ENCODE peak calls at places on chromosomes 1 and 21, in seven cellular contexts. Y, K, A, H, X, M and T are unnamed samples.

GRCh38 chr21:45323487-45324380 is 36.0 kb upstream of the POFUT2 start:
- DNase-seq in H (peak), K (no peak), M (no peak), Y (no peak), X (peak), A (no peak), T (no peak)

GRCh38 chr1:210434224-210434623 is 105.5 kb downstream of the HHAT start:
- DNase-seq in M (no peak), K (no peak), X (no peak), Y (no peak), H (no peak), A (no peak), T (no peak)

GRCh38 chr1:11054181-11054580 is 5.6 kb downstream of the SRM start:
- DNase-seq in Y (no peak), M (no peak), X (no peak), K (no peak), A (no peak), H (no peak), T (no peak)

GRCh38 chr21:46544824-46545223 is 60.1 kb downstream of the S100B start:
- DNase-seq in H (no peak), X (no peak), A (no peak), M (no peak), Y (no peak), K (no peak), T (no peak)

GRCh38 chr1:90925928-90926869 is 95.6 kb downstream of the ZNF644 start:
- DNase-seq in A (peak), H (no peak), M (no peak), X (no peak), K (no peak), Y (peak), T (peak)

GRCh38 chr1:47418681-47419272 is 2.7 kb downstream of the FOXE3 start:
- DNase-seq in Y (no peak), H (no peak), K (no peak), X (no peak), A (no peak), M (no peak), T (no peak)

GRCh38 chr1:157992813-157993178 is 649 bp upstream of the KIRREL1 start:
- DNase-seq in A (no peak), X (no peak), Y (no peak), H (no peak), M (no peak), K (no peak), T (peak)

GRCh38 chr1:67646145-67647035 is 38.6 kb upstream of the GADD45A start:
- DNase-seq in M (peak), Y (no peak), A (peak), X (peak), H (no peak), K (no peak), T (no peak)

GRCh38 chr1:247172956-247173355 is 1.1 kb upstream of the ZNF124 start:
- DNase-seq in K (no peak), Y (no peak), X (no peak), A (no peak), M (no peak), H (no peak), T (no peak)

GRCh38 chr1:235953801-235954200 is 87.1 kb upstream of the LYST start:
- DNase-seq in M (no peak), Y (no peak), K (no peak), A (peak), X (no peak), H (no peak), T (no peak)

GRCh38 chr21:25133939-25134338 is 473.3 kb downstream of the MRPL39 start:
- DNase-seq in H (no peak), K (no peak), A (no peak), Y (no peak), M (no peak), X (no peak), T (no peak)

GRCh38 chr1:58811303-58811702 is 27.5 kb upstream of the JUN start:
- DNase-seq in H (no peak), M (no peak), Y (no peak), K (no peak), A (no peak), X (no peak), T (no peak)

GRCh38 chr1:37901191-37901892 is 42.0 kb upstream of the MTF1 start:
- DNase-seq in M (no peak), A (no peak), K (no peak), Y (no peak), H (no peak), X (no peak), T (no peak)

GRCh38 chr1:59179673-59180072 is 117.2 kb upstream of the FGGY start:
- DNase-seq in H (no peak), K (no peak), Y (no peak), M (no peak), X (no peak), A (no peak), T (no peak)

GRCh38 chr1:147169171-147169570 is 3.1 kb downstream of the PRKAB2 start:
- DNase-seq in X (no peak), M (no peak), H (no peak), K (no peak), Y (no peak), A (no peak), T (no peak)

GRCh38 chr1:9875636-9876000 is 34.5 kb downstream of the CTNNBIP1 start:
- DNase-seq in X (no peak), M (no peak), Y (no peak), A (no peak), H (no peak), K (no peak), T (no peak)

GRCh38 chr1:19463204-19463803 is 22.0 kb downstream of the CAPZB start:
- DNase-seq in K (peak), Y (no peak), A (no peak), H (no peak), M (no peak), X (no peak), T (peak)

GRCh38 chr21:36320421-36321324 is 676 bp downstream of the MORC3 start:
- DNase-seq in X (peak), M (no peak), Y (no peak), A (peak), K (peak), H (peak), T (peak)

GRCh38 chr1:152757747-152758146 is at the start of gene KPRP:
- DNase-seq in K (no peak), M (no peak), X (no peak), Y (no peak), H (no peak), A (no peak), T (no peak)

GRCh38 chr1:200336901-200337391 is 72.9 kb downstream of the ZNF281 start:
- DNase-seq in K (no peak), M (no peak), Y (no peak), A (no peak), X (no peak), H (no peak), T (no peak)

GRCh38 chr1:200334661-200335256 is 75.1 kb downstream of the ZNF281 start:
- DNase-seq in M (no peak), K (no peak), Y (no peak), H (no peak), X (no peak), A (no peak), T (no peak)

GRCh38 chr1:200336111-200336845 is 73.6 kb downstream of the ZNF281 start:
- DNase-seq in M (no peak), X (no peak), A (no peak), K (no peak), H (no peak), Y (peak), T (no peak)

GRCh38 chr1:200337831-200338230 is 72.0 kb downstream of the ZNF281 start:
- DNase-seq in Y (no peak), H (no peak), K (no peak), A (no peak), X (no peak), M (no peak), T (no peak)

DNA sequence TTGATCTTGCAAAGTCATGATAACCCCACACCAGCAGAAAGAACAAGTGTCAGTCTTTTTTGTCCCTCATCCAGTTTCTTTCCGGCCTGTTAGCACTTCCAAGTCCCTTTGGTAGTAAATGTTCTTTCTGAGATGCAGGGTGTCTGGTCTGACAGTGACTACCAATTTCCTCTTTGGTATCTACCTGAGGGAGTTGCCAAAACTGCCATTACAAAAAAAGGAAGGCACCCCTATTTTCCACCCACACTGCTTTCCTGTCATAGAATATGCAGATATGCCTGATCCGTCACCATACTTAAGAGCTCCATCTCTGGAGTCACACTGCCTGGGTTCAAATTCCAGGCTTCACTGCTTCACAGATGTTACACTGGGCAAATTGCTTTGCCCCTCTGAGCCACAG is 72.4 kb downstream of the ZNF281 start:
- DNase-seq in M (no peak), A (no peak), Y (no peak), K (no peak), X (no peak), H (no peak), T (no peak)
- H3K4me3 ChIP-seq in M (no peak), A (no peak), Y (no peak), K (no peak), X (no peak), H (no peak), T (no peak)

DNA sequence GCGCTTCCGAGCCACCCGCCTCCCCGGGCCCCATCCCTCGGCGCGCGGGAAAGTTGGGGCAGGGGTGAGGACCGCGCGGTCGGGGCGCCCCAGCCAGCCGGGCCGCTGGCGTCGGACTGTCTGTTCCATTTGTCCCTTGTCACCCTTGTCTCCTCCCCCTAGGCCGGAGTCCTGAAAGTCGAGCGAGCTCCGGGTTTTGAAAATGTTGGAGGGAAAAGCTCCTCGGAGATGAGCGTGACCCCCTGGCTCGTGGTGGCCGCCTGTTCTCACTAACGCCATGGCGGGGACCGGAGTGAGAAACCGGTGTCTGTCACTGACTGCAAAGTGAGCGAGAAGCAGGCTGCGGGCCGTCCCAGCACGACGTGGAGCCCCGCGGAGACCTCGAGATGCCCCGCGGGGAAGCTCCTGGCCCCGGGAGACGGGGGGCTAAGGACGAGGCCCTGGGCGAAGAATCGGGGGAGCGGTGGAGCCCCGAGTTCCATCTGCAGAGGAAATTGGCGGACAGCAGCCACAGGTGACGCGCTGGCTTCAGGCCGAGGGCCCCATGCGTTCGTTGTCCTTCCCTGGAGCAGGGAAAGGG is 491 bp downstream of the PER3 start:
- DNase-seq in H (no peak), K (no peak), M (peak), A (no peak), Y (no peak), X (peak), T (no peak)
- H3K4me3 ChIP-seq in H (peak), K (no peak), M (peak), A (peak), Y (peak), X (peak), T (no peak)

GRCh38 chr1:216531308-216532239 is 108.3 kb upstream of the USH2A start:
- DNase-seq in H (no peak), A (peak), X (no peak), M (no peak), Y (no peak), K (peak), T (no peak)
- H3K4me3 ChIP-seq in H (peak), A (peak), X (no peak), M (peak), Y (peak), K (peak), T (no peak)

GRCh38 chr1:25818569-25818968 is 1.2 kb upstream of the MTFR1L start:
- DNase-seq in A (no peak), K (no peak), H (peak), X (peak), M (no peak), Y (no peak), T (no peak)
- H3K4me3 ChIP-seq in A (no peak), K (no peak), H (peak), X (no peak), M (peak), Y (peak), T (no peak)

DNA sequence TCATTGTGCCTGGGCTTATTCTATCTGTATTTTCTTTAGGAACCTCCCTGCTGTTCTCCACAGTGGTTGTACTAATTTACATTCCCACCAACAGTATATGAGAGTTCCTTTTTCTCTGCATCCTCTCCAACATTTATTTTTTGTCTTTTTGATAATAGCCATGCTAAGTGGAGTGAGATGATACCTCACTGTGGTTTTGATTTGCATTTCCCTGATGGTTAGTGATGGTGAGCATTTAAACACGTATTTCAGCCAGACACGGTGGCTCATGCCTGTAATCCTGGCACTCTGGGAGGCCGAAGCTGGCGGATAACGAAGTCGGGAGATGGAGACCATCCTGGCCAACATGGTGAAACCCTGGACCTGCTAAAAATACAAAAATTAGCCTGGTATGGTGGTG is 57.9 kb downstream of the SLAMF6 start:
- DNase-seq in H (no peak), X (no peak), K (no peak), Y (no peak), A (no peak), M (no peak), T (no peak)
- H3K4me3 ChIP-seq in H (no peak), X (no peak), K (no peak), Y (no peak), A (no peak), M (no peak), T (no peak)

DNA sequence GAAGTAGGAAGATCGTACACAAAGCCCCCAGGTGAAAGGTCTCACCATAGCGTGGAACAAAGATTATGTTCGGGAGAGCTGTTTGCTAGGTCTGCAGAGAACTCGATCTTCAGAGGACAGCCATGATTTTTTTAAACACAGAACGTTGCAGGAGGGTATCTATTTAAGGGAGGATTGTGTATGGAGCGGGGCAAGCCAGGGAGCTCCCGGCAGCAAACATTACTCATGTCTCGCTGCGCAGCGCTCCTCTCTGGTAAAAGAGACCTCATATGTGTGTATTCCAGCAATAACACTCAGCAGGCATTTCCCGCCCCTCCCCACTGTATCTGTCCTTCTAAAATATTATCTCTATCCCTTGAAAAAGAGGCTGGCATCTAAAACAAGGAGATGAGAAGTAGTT is 2.7 kb downstream of the GLIS1 start:
- DNase-seq in A (peak), H (no peak), M (no peak), Y (no peak), K (no peak), X (no peak), T (no peak)
- H3K4me3 ChIP-seq in A (peak), H (no peak), M (no peak), Y (no peak), K (no peak), X (no peak), T (no peak)